ENCODE peak calls at places on chromosomes 2 and 18, in seven cellular contexts. A, C, T, X, W, D and S are unnamed samples.

GRCh38 chr18:49668583-49669290 is 106.9 kb downstream of the LIPG start:
- DNase-seq in A (no peak), C (no peak), T (no peak), X (no peak), W (peak; percentile 23), D (no peak), S (no peak)

GRCh38 chr2:232884549-232885263 is 14.6 kb downstream of the SNORC start:
- DNase-seq in A (no peak), C (no peak), T (no peak), X (peak; percentile 24), W (no peak), D (no peak), S (no peak)

GRCh38 chr2:24711881-24712280 is 81.3 kb downstream of the PTRHD1 start:
- DNase-seq in A (no peak), C (no peak), T (no peak), X (no peak), W (no peak), D (no peak), S (no peak)

GRCh38 chr2:188348974-188349500 is 57.4 kb downstream of the GULP1 start:
- DNase-seq in A (no peak), C (no peak), T (no peak), X (no peak), W (no peak), D (no peak), S (peak; percentile 8)

GRCh38 chr2:201432551-201433388 is 18.5 kb downstream of the TRAK2 start:
- DNase-seq in A (no peak), C (no peak), T (no peak), X (peak; percentile 80), W (no peak), D (no peak), S (peak; percentile 66)

GRCh38 chr2:106561356-106561755 is 74.2 kb downstream of the CD8B2 start:
- DNase-seq in A (no peak), C (no peak), T (no peak), X (no peak), W (no peak), D (no peak), S (no peak)

GRCh38 chr2:217986256-217986961 is 16.4 kb downstream of the TNS1 start:
- DNase-seq in A (no peak), C (no peak), T (no peak), X (no peak), W (no peak), D (no peak), S (no peak)

GRCh38 chr2:203718087-203718486 is 11.6 kb downstream of the CD28 start:
- DNase-seq in A (no peak), C (peak; percentile 36), T (no peak), X (no peak), W (no peak), D (no peak), S (peak; percentile 2)

GRCh38 chr2:214135966-214136365 is 274.9 kb upstream of the VWC2L start:
- DNase-seq in A (no peak), C (no peak), T (no peak), X (no peak), W (no peak), D (no peak), S (peak; percentile 39)

GRCh38 chr2:185245806-185246205 is 492.8 kb upstream of the FSIP2 start:
- DNase-seq in A (no peak), C (no peak), T (no peak), X (no peak), W (no peak), D (no peak), S (no peak)
- TF ChIP-seq RAD21 in A (no peak), C (no peak), T (no peak), X (no peak), W (no peak), D (no peak), S (no peak)

GRCh38 chr2:121501554-121501953 is 29.1 kb upstream of the RNU4ATAC start:
- DNase-seq in A (no peak), C (no peak), T (no peak), X (no peak), W (no peak), D (no peak), S (no peak)

GRCh38 chr2:121502246-121502645 is 28.4 kb upstream of the RNU4ATAC start:
- DNase-seq in A (no peak), C (no peak), T (no peak), X (no peak), W (no peak), D (no peak), S (peak; percentile 73)

GRCh38 chr2:121502781-121503180 is 27.9 kb upstream of the RNU4ATAC start:
- DNase-seq in A (no peak), C (no peak), T (no peak), X (no peak), W (no peak), D (no peak), S (peak; percentile 45)

GRCh38 chr2:121498731-121499130 is 31.9 kb upstream of the RNU4ATAC start:
- DNase-seq in A (no peak), C (no peak), T (no peak), X (no peak), W (no peak), D (no peak), S (no peak)

GRCh38 chr2:121501070-121501469 is 29.6 kb upstream of the RNU4ATAC start:
- DNase-seq in A (no peak), C (peak; percentile 17), T (no peak), X (no peak), W (no peak), D (no peak), S (peak; percentile 85)
- TF ChIP-seq RAD21 in A (no peak), C (no peak), T (no peak), X (no peak), W (no peak), D (no peak), S (no peak)

DNA sequence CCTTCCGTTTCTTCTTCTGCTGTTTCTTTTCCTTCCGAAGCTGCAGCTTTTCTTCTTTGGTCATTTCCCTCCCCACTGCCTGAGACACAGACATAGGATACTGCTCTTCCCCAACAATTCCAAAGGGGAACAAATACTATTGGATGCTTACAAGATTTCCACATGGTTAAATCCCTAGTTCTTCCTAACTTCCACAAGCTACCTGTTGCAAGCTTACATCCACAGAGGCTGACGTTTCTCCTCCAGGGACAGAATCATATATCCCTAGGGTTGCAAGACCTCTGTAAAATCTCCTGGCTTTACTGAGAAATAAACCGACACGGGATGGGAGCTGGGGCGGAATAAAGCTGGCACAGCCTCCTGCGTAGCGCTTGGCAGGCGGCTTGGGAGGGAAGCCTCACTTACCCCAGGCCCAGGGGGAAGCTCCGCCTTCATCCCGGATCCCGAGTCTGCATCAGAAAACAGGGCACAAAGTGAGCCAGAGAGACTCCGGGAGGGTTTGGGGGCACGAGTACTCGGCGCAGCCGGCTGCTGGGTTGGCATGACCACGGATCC is 590 bp downstream of the EIF2B4 start:
- DNase-seq in A (no peak), C (no peak), T (no peak), X (peak; percentile 92), W (no peak), D (no peak), S (peak; percentile 50)
- TF ChIP-seq RAD21 in A (no peak), C (no peak), T (no peak), X (no peak), W (no peak), D (no peak), S (no peak)

GRCh38 chr2:46487667-46488333 is 8.4 kb downstream of the TMEM247 start:
- DNase-seq in A (peak; percentile 32), C (no peak), T (no peak), X (no peak), W (no peak), D (no peak), S (peak; percentile 80)
- TF ChIP-seq RAD21 in A (no peak), C (no peak), T (no peak), X (no peak), W (no peak), D (no peak), S (no peak)